ENCODE peak calls at places on chromosomes 16 and 17, in nine cellular contexts. One of them, this sample, is unnamed.
A peak's percentile ranks its signal among the peaks of the same experiment; 100 is the strongest.

GRCh38 chr17:29210879-29211278 is 30.7 kb upstream of the MYO18A start:
- DNase-seq in GM12864: no peak
- DNase-seq in transverse colon: no peak
- DNase-seq in B cell: no peak
- DNase-seq in PC-3: no peak
- DNase-seq in progenitor cell of endocrine pancreas: no peak
- DNase-seq in mammary epithelial cell: peak; percentile 54
- DNase-seq in psoas muscle: no peak
- DNase-seq in keratinocyte: no peak
- DNase-seq in this sample: peak; percentile 73

GRCh38 chr17:63949576-63950250 is 17.6 kb upstream of the CD79B start:
- DNase-seq in GM12864: no peak
- DNase-seq in transverse colon: no peak
- DNase-seq in B cell: no peak
- DNase-seq in PC-3: no peak
- DNase-seq in progenitor cell of endocrine pancreas: no peak
- DNase-seq in mammary epithelial cell: no peak
- DNase-seq in psoas muscle: no peak
- DNase-seq in keratinocyte: no peak
- DNase-seq in this sample: no peak

GRCh38 chr17:44911133-44912001 is 3.9 kb downstream of the GFAP start:
- DNase-seq in GM12864: no peak
- DNase-seq in transverse colon: peak; percentile 72
- DNase-seq in B cell: peak; percentile 68
- DNase-seq in PC-3: peak; percentile 48
- DNase-seq in progenitor cell of endocrine pancreas: peak; percentile 58
- DNase-seq in mammary epithelial cell: no peak
- DNase-seq in psoas muscle: peak; percentile 40
- DNase-seq in keratinocyte: no peak
- DNase-seq in this sample: peak; percentile 24

GRCh38 chr16:9049241-9049640 is 42.2 kb upstream of the HAPSTR1 start:
- DNase-seq in GM12864: no peak
- DNase-seq in transverse colon: no peak
- DNase-seq in B cell: no peak
- DNase-seq in PC-3: peak; percentile 39
- DNase-seq in progenitor cell of endocrine pancreas: no peak
- DNase-seq in mammary epithelial cell: no peak
- DNase-seq in psoas muscle: no peak
- DNase-seq in keratinocyte: no peak
- DNase-seq in this sample: peak; percentile 97

GRCh38 chr16:19722981-19723380 is 4.9 kb downstream of the IQCK start:
- DNase-seq in GM12864: no peak
- DNase-seq in transverse colon: no peak
- DNase-seq in B cell: no peak
- DNase-seq in PC-3: no peak
- DNase-seq in progenitor cell of endocrine pancreas: no peak
- DNase-seq in mammary epithelial cell: no peak
- DNase-seq in psoas muscle: no peak
- DNase-seq in keratinocyte: no peak
- DNase-seq in this sample: no peak

GRCh38 chr17:57324060-57324459 is 67.7 kb downstream of the MSI2 start:
- DNase-seq in GM12864: no peak
- DNase-seq in transverse colon: no peak
- DNase-seq in B cell: no peak
- DNase-seq in PC-3: no peak
- DNase-seq in progenitor cell of endocrine pancreas: no peak
- DNase-seq in mammary epithelial cell: no peak
- DNase-seq in psoas muscle: no peak
- DNase-seq in keratinocyte: no peak
- DNase-seq in this sample: no peak

GRCh38 chr16:75044800-75045361 is 46.1 kb downstream of the ZNRF1 start:
- DNase-seq in GM12864: peak; percentile 29
- DNase-seq in transverse colon: no peak
- DNase-seq in B cell: no peak
- DNase-seq in PC-3: no peak
- DNase-seq in progenitor cell of endocrine pancreas: no peak
- DNase-seq in mammary epithelial cell: no peak
- DNase-seq in psoas muscle: peak; percentile 25
- DNase-seq in keratinocyte: no peak
- DNase-seq in this sample: no peak

GRCh38 chr17:59331929-59332889 is 754 bp downstream of the YPEL2 start:
- DNase-seq in GM12864: no peak
- DNase-seq in transverse colon: peak; percentile 51
- DNase-seq in B cell: peak; percentile 51
- DNase-seq in PC-3: no peak
- DNase-seq in progenitor cell of endocrine pancreas: peak; percentile 24
- DNase-seq in mammary epithelial cell: peak; percentile 9
- DNase-seq in psoas muscle: peak; percentile 81
- DNase-seq in keratinocyte: no peak
- DNase-seq in this sample: no peak

GRCh38 chr17:19502517-19502916 is 31.1 kb upstream of the SLC47A1 start:
- DNase-seq in GM12864: no peak
- DNase-seq in transverse colon: no peak
- DNase-seq in B cell: no peak
- DNase-seq in PC-3: no peak
- DNase-seq in progenitor cell of endocrine pancreas: no peak
- DNase-seq in mammary epithelial cell: no peak
- DNase-seq in psoas muscle: no peak
- DNase-seq in keratinocyte: no peak
- DNase-seq in this sample: no peak

GRCh38 chr17:8921147-8921546 is 44.4 kb downstream of the PIK3R5 start:
- DNase-seq in GM12864: no peak
- DNase-seq in transverse colon: no peak
- DNase-seq in B cell: no peak
- DNase-seq in PC-3: no peak
- DNase-seq in progenitor cell of endocrine pancreas: no peak
- DNase-seq in mammary epithelial cell: no peak
- DNase-seq in psoas muscle: no peak
- DNase-seq in keratinocyte: no peak
- DNase-seq in this sample: no peak

GRCh38 chr17:36209575-36209974 is 1.3 kb upstream of the CCL4L2 start:
- DNase-seq in GM12864: no peak
- DNase-seq in transverse colon: no peak
- DNase-seq in B cell: no peak
- DNase-seq in PC-3: no peak
- DNase-seq in progenitor cell of endocrine pancreas: no peak
- DNase-seq in mammary epithelial cell: no peak
- DNase-seq in psoas muscle: no peak
- DNase-seq in keratinocyte: no peak
- DNase-seq in this sample: no peak

GRCh38 chr16:85025781-85026653 is 1.6 kb upstream of the KIAA0513 start:
- DNase-seq in GM12864: no peak
- DNase-seq in transverse colon: peak; percentile 49
- DNase-seq in B cell: no peak
- DNase-seq in PC-3: no peak
- DNase-seq in progenitor cell of endocrine pancreas: no peak
- DNase-seq in mammary epithelial cell: no peak
- DNase-seq in psoas muscle: no peak
- DNase-seq in keratinocyte: no peak
- DNase-seq in this sample: no peak

GRCh38 chr16:23216658-23217246 is 34.2 kb downstream of the SCNN1G start:
- DNase-seq in GM12864: no peak
- DNase-seq in transverse colon: no peak
- DNase-seq in B cell: no peak
- DNase-seq in PC-3: no peak
- DNase-seq in progenitor cell of endocrine pancreas: no peak
- DNase-seq in mammary epithelial cell: no peak
- DNase-seq in psoas muscle: no peak
- DNase-seq in keratinocyte: no peak
- DNase-seq in this sample: no peak

DNA sequence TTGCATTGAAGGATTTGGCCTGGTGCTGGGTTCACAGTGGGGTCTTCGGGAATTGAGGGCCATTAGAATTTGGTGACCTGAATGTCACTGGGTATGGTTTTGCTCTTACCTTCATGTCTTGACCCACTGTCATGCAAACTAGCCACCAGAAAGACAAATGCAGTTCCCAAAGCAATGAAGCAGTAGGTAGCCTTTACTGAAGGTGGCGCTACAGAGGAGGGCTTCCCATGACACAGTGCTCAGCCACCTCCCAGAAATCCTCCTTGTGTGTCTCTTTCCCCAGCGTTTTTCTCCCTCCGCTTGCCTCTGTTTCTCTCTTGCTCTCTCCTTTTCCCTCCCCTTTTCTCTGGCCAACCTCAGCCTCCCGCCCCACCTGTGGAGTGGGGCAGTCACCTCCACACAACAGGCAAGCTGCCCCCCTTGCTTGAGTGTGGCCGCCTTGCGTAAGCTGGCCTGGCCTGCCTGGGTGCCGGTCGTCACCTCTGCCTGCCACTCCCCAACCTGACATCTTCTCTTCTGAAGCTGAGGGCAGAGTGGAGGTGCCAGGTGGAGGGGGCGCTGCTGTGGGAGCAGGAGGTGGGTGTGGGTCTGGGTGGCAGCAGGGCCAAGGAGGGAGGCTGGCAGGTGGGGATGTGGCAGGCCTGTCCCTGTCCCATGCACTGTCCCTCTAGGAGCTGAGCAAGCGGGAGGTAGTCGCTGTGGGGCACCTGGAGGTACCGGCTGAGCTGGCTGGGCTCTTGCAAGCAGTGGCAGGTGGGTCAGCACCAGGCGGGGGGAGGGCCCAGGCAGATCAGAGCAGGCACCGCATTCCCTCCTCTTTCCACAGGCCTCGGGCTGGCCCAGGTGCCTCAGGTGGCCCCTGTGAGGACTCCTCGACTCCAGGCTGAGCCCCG is 34.7 kb downstream of the MYO15A start:
- DNase-seq in GM12864: no peak
- DNase-seq in transverse colon: no peak
- DNase-seq in B cell: no peak
- DNase-seq in PC-3: peak; percentile 43
- DNase-seq in progenitor cell of endocrine pancreas: no peak
- DNase-seq in mammary epithelial cell: no peak
- DNase-seq in psoas muscle: no peak
- DNase-seq in keratinocyte: no peak
- DNase-seq in this sample: peak; percentile 16
- TF ChIP-seq CTCF in GM12864: peak; percentile 60
- TF ChIP-seq CTCF in transverse colon: no peak
- TF ChIP-seq CTCF in B cell: peak; percentile 20
- TF ChIP-seq CTCF in PC-3: peak; percentile 60
- TF ChIP-seq CTCF in progenitor cell of endocrine pancreas: peak; percentile 44
- TF ChIP-seq CTCF in mammary epithelial cell: peak; percentile 46
- TF ChIP-seq CTCF in psoas muscle: no peak
- TF ChIP-seq CTCF in keratinocyte: peak; percentile 62
- TF ChIP-seq CTCF in this sample: peak; percentile 44

GRCh38 chr16:47973552-47973951 is 182.2 kb downstream of the ABCC12 start:
- DNase-seq in GM12864: no peak
- DNase-seq in transverse colon: no peak
- DNase-seq in B cell: no peak
- DNase-seq in PC-3: no peak
- DNase-seq in progenitor cell of endocrine pancreas: no peak
- DNase-seq in mammary epithelial cell: no peak
- DNase-seq in psoas muscle: no peak
- DNase-seq in keratinocyte: no peak
- DNase-seq in this sample: no peak
- TF ChIP-seq CTCF in GM12864: no peak
- TF ChIP-seq CTCF in transverse colon: no peak
- TF ChIP-seq CTCF in B cell: no peak
- TF ChIP-seq CTCF in PC-3: no peak
- TF ChIP-seq CTCF in progenitor cell of endocrine pancreas: no peak
- TF ChIP-seq CTCF in mammary epithelial cell: no peak
- TF ChIP-seq CTCF in psoas muscle: no peak
- TF ChIP-seq CTCF in keratinocyte: no peak
- TF ChIP-seq CTCF in this sample: no peak

DNA sequence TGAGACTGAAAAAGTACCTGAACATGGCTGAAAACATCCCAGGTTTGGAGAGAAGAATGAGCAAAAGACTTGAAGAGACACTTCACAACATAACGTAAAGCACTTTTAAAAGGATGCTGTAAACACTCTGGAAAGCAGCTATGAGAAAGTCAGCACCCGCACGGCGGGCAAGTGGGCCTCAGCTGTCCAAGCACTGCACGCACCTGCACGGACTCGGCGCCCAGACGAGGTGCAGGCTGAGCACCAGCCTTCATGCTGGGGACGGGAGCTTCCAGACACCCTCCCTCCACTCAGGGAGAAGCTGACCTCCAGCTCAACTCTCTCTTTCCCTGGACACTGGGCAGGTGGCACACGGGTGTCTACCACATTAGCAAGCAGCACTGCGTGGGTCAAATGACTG is 13.1 kb downstream of the CCDC57 start:
- DNase-seq in GM12864: no peak
- DNase-seq in transverse colon: no peak
- DNase-seq in B cell: no peak
- DNase-seq in PC-3: no peak
- DNase-seq in progenitor cell of endocrine pancreas: no peak
- DNase-seq in mammary epithelial cell: no peak
- DNase-seq in psoas muscle: no peak
- DNase-seq in keratinocyte: no peak
- DNase-seq in this sample: no peak
- TF ChIP-seq CTCF in GM12864: no peak
- TF ChIP-seq CTCF in transverse colon: no peak
- TF ChIP-seq CTCF in B cell: no peak
- TF ChIP-seq CTCF in PC-3: no peak
- TF ChIP-seq CTCF in progenitor cell of endocrine pancreas: no peak
- TF ChIP-seq CTCF in mammary epithelial cell: no peak
- TF ChIP-seq CTCF in psoas muscle: no peak
- TF ChIP-seq CTCF in keratinocyte: no peak
- TF ChIP-seq CTCF in this sample: no peak

DNA sequence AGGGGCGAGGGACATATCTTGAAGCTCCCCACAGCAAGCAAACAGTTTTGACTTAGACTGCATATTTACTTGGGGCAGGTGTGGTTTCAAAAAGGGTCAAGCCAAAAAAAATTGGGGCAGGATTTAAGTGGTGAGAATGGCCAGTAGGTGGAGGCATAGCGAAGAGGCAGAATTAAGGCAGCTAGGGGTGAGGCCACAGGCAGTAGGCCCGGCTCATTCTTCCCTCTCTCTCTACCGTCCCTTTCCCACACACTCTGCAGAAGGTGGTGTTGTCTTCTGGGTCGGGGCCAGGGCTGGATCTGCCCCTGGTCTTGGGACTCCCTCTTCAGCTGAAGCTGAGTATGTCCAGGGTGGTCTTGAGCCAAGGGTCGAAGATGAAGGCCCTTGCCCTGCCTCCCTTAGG is 2.6 kb downstream of the SHBG start:
- DNase-seq in GM12864: no peak
- DNase-seq in transverse colon: peak; percentile 40
- DNase-seq in B cell: peak; percentile 66
- DNase-seq in PC-3: peak; percentile 58
- DNase-seq in progenitor cell of endocrine pancreas: no peak
- DNase-seq in mammary epithelial cell: peak; percentile 39
- DNase-seq in psoas muscle: no peak
- DNase-seq in keratinocyte: no peak
- DNase-seq in this sample: peak; percentile 54
- TF ChIP-seq CTCF in GM12864: peak; percentile 70
- TF ChIP-seq CTCF in transverse colon: peak; percentile 65
- TF ChIP-seq CTCF in B cell: peak; percentile 18
- TF ChIP-seq CTCF in PC-3: peak; percentile 56
- TF ChIP-seq CTCF in progenitor cell of endocrine pancreas: peak; percentile 48
- TF ChIP-seq CTCF in mammary epithelial cell: peak; percentile 61
- TF ChIP-seq CTCF in psoas muscle: peak; percentile 54
- TF ChIP-seq CTCF in keratinocyte: peak; percentile 74
- TF ChIP-seq CTCF in this sample: peak; percentile 64

GRCh38 chr16:57723170-57723569 is 12.4 kb upstream of the KATNB1 start:
- DNase-seq in GM12864: no peak
- DNase-seq in transverse colon: no peak
- DNase-seq in B cell: no peak
- DNase-seq in PC-3: no peak
- DNase-seq in progenitor cell of endocrine pancreas: no peak
- DNase-seq in mammary epithelial cell: no peak
- DNase-seq in psoas muscle: no peak
- DNase-seq in keratinocyte: no peak
- DNase-seq in this sample: no peak
- TF ChIP-seq CTCF in GM12864: no peak
- TF ChIP-seq CTCF in transverse colon: no peak
- TF ChIP-seq CTCF in B cell: no peak
- TF ChIP-seq CTCF in PC-3: peak; percentile 34
- TF ChIP-seq CTCF in progenitor cell of endocrine pancreas: peak; percentile 40
- TF ChIP-seq CTCF in mammary epithelial cell: peak; percentile 5
- TF ChIP-seq CTCF in psoas muscle: no peak
- TF ChIP-seq CTCF in keratinocyte: peak; percentile 17
- TF ChIP-seq CTCF in this sample: peak; percentile 17